ENCODE peak calls at places on chromosomes 5 and 9, in eight cellular contexts. J, D, P, Q, T, G, O and H are unnamed samples.

GRCh38 chr5:103703617-103704016 is 141.0 kb upstream of the NUDT12 start:
- DNase-seq in D (no peak), T (no peak), J (no peak), O (no peak), P (no peak), Q (no peak), G (no peak), H (no peak)

GRCh38 chr9:91905958-91906585 is 44.0 kb downstream of the ROR2 start:
- DNase-seq in Q (no peak), T (no peak), G (peak; percentile 87), D (peak; percentile 15), O (no peak), J (no peak), P (no peak), H (no peak)

GRCh38 chr5:139636207-139636792 is 11.8 kb upstream of the CXXC5 start:
- DNase-seq in D (no peak), Q (peak; percentile 11), P (no peak), G (peak; percentile 83), O (no peak), J (no peak), T (no peak), H (no peak)

GRCh38 chr5:4639959-4640358 is 500.2 kb upstream of the ADAMTS16 start:
- DNase-seq in O (no peak), D (no peak), P (no peak), G (no peak), T (no peak), Q (no peak), J (no peak), H (peak; percentile 95)

GRCh38 chr5:6676702-6677101 is 36.5 kb upstream of the TENT4A start:
- DNase-seq in Q (no peak), T (no peak), D (no peak), J (no peak), O (no peak), P (no peak), G (no peak), H (no peak)

GRCh38 chr9:80811662-80812061 is 877.7 kb downstream of the TLE1 start:
- DNase-seq in P (no peak), O (no peak), J (no peak), D (no peak), Q (no peak), T (no peak), G (no peak), H (no peak)

GRCh38 chr9:89448821-89449220 is 49.1 kb downstream of the SEMA4D start:
- DNase-seq in P (no peak), D (peak; percentile 42), J (no peak), T (no peak), G (no peak), O (no peak), Q (no peak), H (no peak)

GRCh38 chr9:131478421-131478868 is 24.3 kb upstream of the POMT1 start:
- DNase-seq in T (peak; percentile 81), O (no peak), J (peak; percentile 67), G (peak; percentile 67), P (peak; percentile 61), Q (peak; percentile 71), D (no peak), H (peak; percentile 4)

GRCh38 chr5:158414780-158415179 is 555.8 kb upstream of the CLINT1 start:
- DNase-seq in D (no peak), J (peak; percentile 68), O (no peak), G (no peak), P (no peak), Q (no peak), T (no peak), H (peak; percentile 92)

GRCh38 chr5:118007262-118007661 is 981.1 kb downstream of the DTWD2 start:
- DNase-seq in O (no peak), D (no peak), J (no peak), Q (no peak), T (no peak), G (no peak), P (no peak), H (no peak)

GRCh38 chr9:98808411-98808815 is 943 bp downstream of the GALNT12 start:
- DNase-seq in Q (no peak), G (no peak), O (peak; percentile 25), D (no peak), J (no peak), T (no peak), P (no peak), H (peak; percentile 13)